ENCODE peak calls at places on chromosome 4, in seven cellular contexts. One of them, this sample, is unnamed.

GRCh38 chr4:87179751-87180150 is 40.7 kb downstream of the KLHL8 start:
- DNase-seq in lung: no peak
- DNase-seq in heart left ventricle: no peak
- DNase-seq in foreskin keratinocyte: no peak
- DNase-seq in body of pancreas: no peak
- DNase-seq in osteocyte: no peak
- DNase-seq in transverse colon: no peak
- DNase-seq in this sample: no peak

GRCh38 chr4:141020801-141021261 is 112.4 kb downstream of the RNF150 start:
- DNase-seq in body of pancreas: no peak
- DNase-seq in transverse colon: no peak
- DNase-seq in lung: no peak
- DNase-seq in foreskin keratinocyte: no peak
- DNase-seq in heart left ventricle: no peak
- DNase-seq in osteocyte: no peak
- DNase-seq in this sample: no peak

GRCh38 chr4:122827258-122827887 is 742 bp downstream of the FGF2 start:
- DNase-seq in lung: no peak
- DNase-seq in heart left ventricle: peak
- DNase-seq in transverse colon: peak
- DNase-seq in osteocyte: peak
- DNase-seq in foreskin keratinocyte: no peak
- DNase-seq in body of pancreas: peak
- DNase-seq in this sample: no peak

GRCh38 chr4:103786014-103786413 is 66.2 kb upstream of the TACR3 start:
- DNase-seq in osteocyte: no peak
- DNase-seq in body of pancreas: no peak
- DNase-seq in heart left ventricle: no peak
- DNase-seq in foreskin keratinocyte: no peak
- DNase-seq in lung: no peak
- DNase-seq in transverse colon: no peak
- DNase-seq in this sample: peak

GRCh38 chr4:94451669-94452475 is at the start of gene PDLIM5:
- DNase-seq in transverse colon: peak
- DNase-seq in lung: peak
- DNase-seq in osteocyte: peak
- DNase-seq in body of pancreas: peak
- DNase-seq in heart left ventricle: peak
- DNase-seq in foreskin keratinocyte: peak
- DNase-seq in this sample: peak

GRCh38 chr4:54484361-54484760 is 173.4 kb upstream of the KIT start:
- DNase-seq in lung: no peak
- DNase-seq in osteocyte: no peak
- DNase-seq in transverse colon: no peak
- DNase-seq in body of pancreas: no peak
- DNase-seq in heart left ventricle: no peak
- DNase-seq in foreskin keratinocyte: peak
- DNase-seq in this sample: peak

GRCh38 chr4:74433043-74433442 is 11.9 kb upstream of the AREG start:
- DNase-seq in transverse colon: no peak
- DNase-seq in heart left ventricle: no peak
- DNase-seq in foreskin keratinocyte: peak
- DNase-seq in osteocyte: no peak
- DNase-seq in body of pancreas: no peak
- DNase-seq in lung: no peak
- DNase-seq in this sample: no peak

GRCh38 chr4:141046255-141046654 is 87.0 kb downstream of the RNF150 start:
- DNase-seq in heart left ventricle: no peak
- DNase-seq in lung: no peak
- DNase-seq in foreskin keratinocyte: peak
- DNase-seq in transverse colon: no peak
- DNase-seq in osteocyte: no peak
- DNase-seq in body of pancreas: no peak
- DNase-seq in this sample: peak

GRCh38 chr4:86615501-86615900 is 21.4 kb downstream of the PTPN13 start:
- DNase-seq in body of pancreas: no peak
- DNase-seq in foreskin keratinocyte: no peak
- DNase-seq in transverse colon: no peak
- DNase-seq in lung: no peak
- DNase-seq in osteocyte: no peak
- DNase-seq in heart left ventricle: no peak
- DNase-seq in this sample: no peak

GRCh38 chr4:110197421-110198398 is 705 bp downstream of the ELOVL6 start:
- DNase-seq in osteocyte: no peak
- DNase-seq in body of pancreas: peak
- DNase-seq in heart left ventricle: no peak
- DNase-seq in lung: peak
- DNase-seq in foreskin keratinocyte: peak
- DNase-seq in transverse colon: peak
- DNase-seq in this sample: no peak

GRCh38 chr4:117400039-117400835 is 314.9 kb upstream of the TRAM1L1 start:
- DNase-seq in osteocyte: no peak
- DNase-seq in lung: no peak
- DNase-seq in body of pancreas: no peak
- DNase-seq in foreskin keratinocyte: peak
- DNase-seq in transverse colon: no peak
- DNase-seq in heart left ventricle: no peak
- DNase-seq in this sample: peak

GRCh38 chr4:127782275-127783025 is at the start of gene HSPA4L:
- DNase-seq in transverse colon: peak
- DNase-seq in heart left ventricle: peak
- DNase-seq in lung: no peak
- DNase-seq in osteocyte: no peak
- DNase-seq in body of pancreas: peak
- DNase-seq in foreskin keratinocyte: peak
- DNase-seq in this sample: peak

GRCh38 chr4:75555294-75556164 is at the start of gene ODAPH:
- DNase-seq in heart left ventricle: no peak
- DNase-seq in lung: no peak
- DNase-seq in foreskin keratinocyte: peak
- DNase-seq in osteocyte: no peak
- DNase-seq in body of pancreas: no peak
- DNase-seq in transverse colon: peak
- DNase-seq in this sample: peak

GRCh38 chr4:72933029-72933428 is 136.5 kb downstream of the COX18 start:
- DNase-seq in osteocyte: no peak
- DNase-seq in transverse colon: no peak
- DNase-seq in foreskin keratinocyte: peak
- DNase-seq in lung: no peak
- DNase-seq in body of pancreas: no peak
- DNase-seq in heart left ventricle: no peak
- DNase-seq in this sample: peak
- TF ChIP-seq CTCF in osteocyte: no peak
- TF ChIP-seq CTCF in transverse colon: no peak
- TF ChIP-seq CTCF in foreskin keratinocyte: no peak
- TF ChIP-seq CTCF in lung: no peak
- TF ChIP-seq CTCF in body of pancreas: no peak
- TF ChIP-seq CTCF in heart left ventricle: no peak
- TF ChIP-seq CTCF in this sample: no peak

DNA sequence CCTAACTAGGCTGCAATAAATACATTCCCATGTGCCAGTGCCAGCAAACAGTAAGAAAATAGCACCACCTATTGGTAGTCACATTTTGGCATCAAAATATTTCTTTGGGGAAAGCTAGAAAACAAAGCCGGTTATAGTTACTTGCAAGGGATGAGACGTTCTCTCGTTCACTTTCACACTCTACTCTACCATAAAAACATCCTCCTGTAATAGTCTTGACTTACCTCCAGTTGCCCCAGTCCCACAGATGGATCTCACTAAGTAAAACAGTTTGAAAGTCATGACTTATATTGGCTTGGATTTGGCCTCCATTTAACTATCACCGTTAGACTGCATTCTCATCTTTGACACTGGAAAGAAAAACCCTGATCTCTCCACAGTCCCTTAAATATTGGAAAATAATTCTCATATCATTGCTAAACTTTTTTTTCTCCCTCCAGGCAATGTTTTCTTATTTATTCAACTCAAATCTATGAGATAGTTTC is 9.7 kb downstream of the BMP3 start:
- DNase-seq in foreskin keratinocyte: peak
- DNase-seq in body of pancreas: no peak
- DNase-seq in transverse colon: no peak
- DNase-seq in heart left ventricle: no peak
- DNase-seq in osteocyte: no peak
- DNase-seq in lung: no peak
- DNase-seq in this sample: peak
- TF ChIP-seq CTCF in foreskin keratinocyte: peak
- TF ChIP-seq CTCF in body of pancreas: peak
- TF ChIP-seq CTCF in transverse colon: peak
- TF ChIP-seq CTCF in heart left ventricle: peak
- TF ChIP-seq CTCF in osteocyte: peak
- TF ChIP-seq CTCF in lung: peak
- TF ChIP-seq CTCF in this sample: peak

DNA sequence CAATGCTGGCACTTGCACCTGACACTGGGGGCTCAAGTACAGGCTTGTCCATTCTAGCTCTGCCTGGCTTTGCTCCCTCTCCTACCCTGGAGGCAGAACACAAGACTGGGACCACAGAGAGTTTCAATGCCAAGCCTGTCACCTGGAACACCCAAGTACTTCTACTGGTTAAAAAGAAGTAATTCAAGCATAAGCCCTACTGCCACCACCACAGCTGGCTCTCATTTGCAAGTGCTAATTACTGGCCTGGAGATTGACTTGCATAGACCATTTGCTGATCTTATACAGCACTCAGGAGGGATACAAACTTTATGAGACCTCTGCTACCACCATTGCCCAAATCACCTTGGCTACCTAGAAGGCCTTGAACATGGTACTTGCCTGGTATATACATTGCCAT is 1550.9 kb downstream of the C4orf33 start:
- DNase-seq in heart left ventricle: no peak
- DNase-seq in foreskin keratinocyte: peak
- DNase-seq in transverse colon: no peak
- DNase-seq in lung: no peak
- DNase-seq in osteocyte: no peak
- DNase-seq in body of pancreas: no peak
- DNase-seq in this sample: no peak
- TF ChIP-seq CTCF in heart left ventricle: no peak
- TF ChIP-seq CTCF in foreskin keratinocyte: no peak
- TF ChIP-seq CTCF in transverse colon: no peak
- TF ChIP-seq CTCF in lung: no peak
- TF ChIP-seq CTCF in osteocyte: no peak
- TF ChIP-seq CTCF in body of pancreas: no peak
- TF ChIP-seq CTCF in this sample: no peak

GRCh38 chr4:3792813-3793212 is 26.6 kb downstream of the ADRA2C start:
- DNase-seq in foreskin keratinocyte: no peak
- DNase-seq in lung: no peak
- DNase-seq in body of pancreas: no peak
- DNase-seq in heart left ventricle: no peak
- DNase-seq in osteocyte: no peak
- DNase-seq in transverse colon: no peak
- DNase-seq in this sample: no peak
- TF ChIP-seq CTCF in foreskin keratinocyte: no peak
- TF ChIP-seq CTCF in lung: no peak
- TF ChIP-seq CTCF in body of pancreas: no peak
- TF ChIP-seq CTCF in heart left ventricle: no peak
- TF ChIP-seq CTCF in osteocyte: no peak
- TF ChIP-seq CTCF in transverse colon: no peak
- TF ChIP-seq CTCF in this sample: no peak

DNA sequence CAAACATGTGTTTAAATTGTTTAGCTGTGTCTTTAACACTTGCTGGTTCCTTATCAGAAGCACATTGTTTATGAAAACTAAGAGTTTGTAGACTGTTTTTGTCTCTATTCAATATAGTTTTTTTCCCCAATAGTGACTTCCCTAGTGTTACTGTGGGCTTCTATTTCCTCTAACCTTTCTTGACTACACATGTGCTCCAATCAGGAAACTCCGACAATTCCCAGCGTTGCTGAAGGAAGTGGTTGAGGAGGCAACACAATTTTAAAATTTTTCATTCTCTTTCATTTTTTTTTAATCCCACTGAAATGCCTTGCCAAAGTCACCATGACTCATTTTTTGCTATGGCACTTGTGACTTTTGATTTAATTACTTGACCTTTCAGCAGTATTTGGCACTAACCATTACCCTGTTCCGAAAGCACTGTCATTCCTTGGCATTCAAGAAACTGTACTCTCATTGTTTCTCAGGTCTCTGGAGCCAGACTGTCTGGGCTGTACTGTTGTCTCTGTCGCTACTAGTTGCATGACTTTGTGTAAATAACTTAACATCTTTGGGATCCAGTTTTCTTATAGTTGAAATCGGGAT is 67.6 kb upstream of the FREM3 start:
- DNase-seq in foreskin keratinocyte: no peak
- DNase-seq in lung: no peak
- DNase-seq in transverse colon: no peak
- DNase-seq in osteocyte: no peak
- DNase-seq in heart left ventricle: no peak
- DNase-seq in body of pancreas: no peak
- DNase-seq in this sample: no peak
- TF ChIP-seq CTCF in foreskin keratinocyte: no peak
- TF ChIP-seq CTCF in lung: no peak
- TF ChIP-seq CTCF in transverse colon: no peak
- TF ChIP-seq CTCF in osteocyte: no peak
- TF ChIP-seq CTCF in heart left ventricle: no peak
- TF ChIP-seq CTCF in body of pancreas: no peak
- TF ChIP-seq CTCF in this sample: no peak

GRCh38 chr4:44425614-44426208 is 22.9 kb downstream of the KCTD8 start:
- DNase-seq in heart left ventricle: no peak
- DNase-seq in foreskin keratinocyte: peak
- DNase-seq in lung: no peak
- DNase-seq in transverse colon: no peak
- DNase-seq in osteocyte: no peak
- DNase-seq in body of pancreas: no peak
- DNase-seq in this sample: peak
- TF ChIP-seq CTCF in heart left ventricle: peak
- TF ChIP-seq CTCF in foreskin keratinocyte: peak
- TF ChIP-seq CTCF in lung: no peak
- TF ChIP-seq CTCF in transverse colon: no peak
- TF ChIP-seq CTCF in osteocyte: peak
- TF ChIP-seq CTCF in body of pancreas: peak
- TF ChIP-seq CTCF in this sample: peak

DNA sequence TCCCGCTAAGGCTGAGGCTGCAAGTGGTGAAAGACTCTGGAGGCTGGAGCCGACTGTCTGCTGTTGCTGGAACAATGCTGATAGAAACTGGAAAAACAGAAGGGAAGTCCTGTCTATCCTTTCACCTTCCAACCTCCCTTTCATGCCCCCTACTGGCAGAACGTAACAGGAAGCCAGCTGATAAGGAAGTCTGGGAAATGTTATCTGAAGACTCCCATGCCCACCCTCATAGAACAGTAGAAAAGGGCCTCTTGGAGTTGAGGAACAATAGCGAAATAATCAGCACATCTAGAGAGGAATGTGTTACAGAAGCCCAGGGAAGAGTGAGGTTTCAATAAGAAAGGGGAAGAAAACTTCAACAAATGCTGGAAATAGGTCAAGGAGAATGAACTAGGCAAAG is 117.1 kb upstream of the DKK2 start:
- DNase-seq in heart left ventricle: no peak
- DNase-seq in foreskin keratinocyte: no peak
- DNase-seq in lung: no peak
- DNase-seq in body of pancreas: no peak
- DNase-seq in transverse colon: peak
- DNase-seq in osteocyte: no peak
- DNase-seq in this sample: peak
- TF ChIP-seq CTCF in heart left ventricle: peak
- TF ChIP-seq CTCF in foreskin keratinocyte: peak
- TF ChIP-seq CTCF in lung: no peak
- TF ChIP-seq CTCF in body of pancreas: no peak
- TF ChIP-seq CTCF in transverse colon: no peak
- TF ChIP-seq CTCF in osteocyte: peak
- TF ChIP-seq CTCF in this sample: peak